ENCODE peak calls at places on chromosomes 1 and 21, in four cellular contexts. W is tibial nerve, R is NB4, H is sigmoid colon. U is an unnamed sample.

GRCh38 chr1:156337888-156338179 is 258 bp downstream of the CCT3 start:
- DNase-seq in W (no peak), R (no peak), H (no peak), U (no peak)

GRCh38 chr1:39954870-39955546 is at the start of gene MFSD2A:
- DNase-seq in W (peak), R (peak), H (peak), U (peak)

GRCh38 chr1:76124196-76124595 is 49.6 kb downstream of the ST6GALNAC3 start:
- DNase-seq in W (no peak), R (no peak), H (no peak), U (no peak)

GRCh38 chr1:9247894-9248293 is 13.3 kb downstream of the H6PD start:
- DNase-seq in W (no peak), R (no peak), H (no peak), U (no peak)

GRCh38 chr21:37193676-37194075 is 73.5 kb downstream of the VPS26C start:
- DNase-seq in W (no peak), R (no peak), H (no peak), U (no peak)

GRCh38 chr1:914891-915280 is 8.8 kb upstream of the SAMD11 start:
- DNase-seq in W (no peak), R (no peak), H (peak), U (no peak)

GRCh38 chr1:1199141-1199960 is 7.0 kb downstream of the TNFRSF18 start:
- DNase-seq in W (no peak), R (no peak), H (no peak), U (no peak)

GRCh38 chr1:176559474-176560390 is 96.8 kb downstream of the PAPPA2 start:
- DNase-seq in W (peak), R (peak), H (peak), U (peak)

GRCh38 chr1:1183833-1184775 is 10.4 kb downstream of the TTLL10 start:
- DNase-seq in W (no peak), R (no peak), H (no peak), U (no peak)

GRCh38 chr1:79124756-79125155 is 118.2 kb upstream of the ADGRL4 start:
- DNase-seq in W (no peak), R (no peak), H (no peak), U (no peak)

GRCh38 chr1:42735056-42735455 is 5.0 kb downstream of the CLDN19 start:
- DNase-seq in W (no peak), R (no peak), H (no peak), U (no peak)

GRCh38 chr1:92994105-92994712 is 32.9 kb upstream of the DIPK1A start:
- DNase-seq in W (peak), R (peak), H (peak), U (peak)

GRCh38 chr1:87584603-87585002 is 255.9 kb downstream of the LMO4 start:
- DNase-seq in W (no peak), R (no peak), H (no peak), U (no peak)

GRCh38 chr1:94970783-94971182 is 43.9 kb upstream of the CNN3 start:
- DNase-seq in W (no peak), R (no peak), H (no peak), U (no peak)

GRCh38 chr1:211424018-211424417 is 67.9 kb downstream of the RD3 start:
- DNase-seq in W (no peak), R (no peak), H (no peak), U (no peak)

GRCh38 chr21:36847189-36847588 is 119.3 kb downstream of the HLCS start:
- DNase-seq in W (no peak), R (no peak), H (no peak), U (no peak)

GRCh38 chr1:219027161-219027673 is 146.5 kb upstream of the LYPLAL1 start:
- DNase-seq in W (no peak), R (no peak), H (no peak), U (no peak)

GRCh38 chr1:157139125-157139524 is 930 bp upstream of the ETV3 start:
- DNase-seq in W (no peak), R (no peak), H (no peak), U (no peak)

GRCh38 chr1:222616535-222616934 is 1.4 kb upstream of the MIA3 start:
- DNase-seq in W (no peak), R (no peak), H (no peak), U (peak)

GRCh38 chr1:36223373-36223995 is 759 bp upstream of the THRAP3 start:
- DNase-seq in W (peak), R (peak), H (no peak), U (no peak)

GRCh38 chr1:172254521-172255222 is 165.8 kb upstream of the C1orf105 start:
- DNase-seq in W (no peak), R (peak), H (no peak), U (no peak)

GRCh38 chr21:45017376-45017960 is 56.9 kb upstream of the ADARB1 start:
- DNase-seq in W (no peak), R (no peak), H (no peak), U (no peak)

GRCh38 chr1:241715956-241716355 is 63.9 kb downstream of the WDR64 start:
- DNase-seq in W (no peak), R (no peak), H (no peak), U (no peak)

GRCh38 chr1:72530646-72531045 is 248.3 kb upstream of the NEGR1 start:
- DNase-seq in W (no peak), R (no peak), H (no peak), U (no peak)

GRCh38 chr1:2607681-2608041 is 21.1 kb downstream of the PRXL2B start:
- DNase-seq in W (no peak), R (no peak), H (peak), U (no peak)

DNA sequence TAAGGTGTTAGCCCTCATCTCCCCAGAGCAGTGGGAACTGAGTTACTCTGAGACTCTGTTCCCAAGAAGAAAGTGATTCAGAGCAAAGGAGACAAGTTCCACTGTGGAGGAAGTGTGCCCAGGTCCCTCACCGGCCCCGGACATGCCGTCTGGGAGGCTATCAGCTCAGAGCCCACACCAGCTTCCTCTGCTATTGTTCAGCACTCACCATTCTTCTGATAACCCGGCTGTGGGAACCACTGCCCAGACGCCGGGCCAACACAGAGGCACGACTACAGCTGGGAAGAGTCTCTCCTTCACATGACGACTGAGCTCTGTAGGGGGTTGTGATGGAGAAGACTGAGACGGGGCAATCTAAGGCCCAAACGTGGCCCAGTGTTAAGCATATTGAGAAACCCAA is 34.2 kb upstream of the GJA5 start:
- DNase-seq in W (no peak), R (no peak), H (no peak), U (no peak)
- TF ChIP-seq POLR2A in W (no peak), R (no peak), H (no peak), U (no peak)

DNA sequence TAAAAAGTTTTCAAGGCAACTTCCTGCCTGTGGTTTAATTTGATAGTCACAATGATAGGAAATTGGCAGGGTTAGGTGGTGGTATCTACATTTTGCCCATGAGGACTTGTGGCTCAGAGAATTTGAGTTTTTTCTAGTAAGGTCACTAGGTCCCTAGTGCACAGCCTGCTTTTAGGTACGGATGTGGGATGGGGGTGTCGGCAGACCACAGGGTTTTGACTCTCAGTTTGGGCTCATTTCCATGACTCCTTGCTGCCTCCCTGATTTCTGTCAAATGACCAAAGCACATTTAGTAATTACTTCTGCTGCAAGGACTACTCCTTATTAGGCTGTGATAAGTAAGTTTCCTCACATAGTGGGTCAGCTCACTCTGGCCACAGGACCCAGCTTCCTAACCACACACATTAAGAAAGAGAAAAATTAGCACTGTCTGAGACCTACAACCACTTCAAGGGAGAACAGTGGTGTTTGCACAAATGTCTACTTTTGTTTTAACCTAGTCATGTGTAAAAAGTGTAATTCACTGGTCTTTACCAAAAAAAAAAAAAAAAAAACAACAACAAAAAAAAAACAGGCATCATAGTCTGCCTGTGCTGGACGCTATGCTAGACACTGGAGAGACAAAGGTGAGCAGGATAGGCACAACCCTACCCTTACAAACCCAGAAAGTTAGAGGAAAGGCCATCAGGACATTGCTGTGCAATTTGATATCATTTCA is 43.7 kb downstream of the MRPL39 start:
- DNase-seq in W (no peak), R (peak), H (no peak), U (no peak)
- H3K4me3 ChIP-seq in W (no peak), R (peak), H (no peak), U (no peak)

DNA sequence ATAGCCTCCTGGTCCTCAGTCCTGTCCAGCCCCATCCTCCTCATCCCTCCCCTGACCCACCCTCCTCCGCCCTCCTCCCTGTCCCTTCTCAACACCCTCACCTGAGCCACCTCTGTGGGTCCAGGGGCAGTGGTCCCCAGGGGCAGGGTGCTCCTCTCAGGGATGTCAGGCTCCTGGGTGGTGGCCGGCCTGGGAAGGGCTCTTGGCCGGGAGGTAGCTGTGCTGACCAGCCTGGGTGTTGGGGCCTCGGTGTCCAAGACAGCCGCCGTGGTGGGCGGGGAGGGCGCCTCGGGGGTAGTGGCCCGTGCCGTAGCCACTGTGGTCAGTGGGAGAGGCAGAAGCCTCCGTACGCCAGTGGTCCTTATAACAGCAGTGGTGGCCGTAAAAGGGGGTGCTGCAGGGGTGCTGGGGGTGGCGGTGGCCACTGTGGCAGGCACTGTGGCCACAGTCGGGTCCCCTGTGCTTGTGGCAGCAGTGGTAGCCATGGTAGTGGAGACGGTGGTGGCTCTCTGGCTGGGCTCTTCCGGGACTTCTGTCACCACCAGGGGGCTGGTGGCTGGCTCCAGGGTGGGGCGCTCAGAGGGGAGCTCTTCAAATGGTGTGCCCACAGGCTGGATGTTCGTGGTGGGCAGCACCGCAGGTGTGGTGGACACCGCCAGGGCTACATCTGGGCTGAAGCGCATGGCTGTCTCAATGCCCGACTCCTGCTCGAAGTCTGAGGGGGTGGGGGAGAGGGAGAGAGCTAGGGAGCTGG is 31.9 kb downstream of the SDC3 start:
- DNase-seq in W (no peak), R (no peak), H (no peak), U (no peak)
- TF ChIP-seq CTCF in W (no peak), R (no peak), H (peak), U (no peak)

GRCh38 chr1:99173900-99174299 is 90.4 kb upstream of the PLPPR4 start:
- DNase-seq in W (no peak), R (no peak), H (no peak), U (no peak)
- TF ChIP-seq POLR2A in W (no peak), R (no peak), H (no peak), U (no peak)

DNA sequence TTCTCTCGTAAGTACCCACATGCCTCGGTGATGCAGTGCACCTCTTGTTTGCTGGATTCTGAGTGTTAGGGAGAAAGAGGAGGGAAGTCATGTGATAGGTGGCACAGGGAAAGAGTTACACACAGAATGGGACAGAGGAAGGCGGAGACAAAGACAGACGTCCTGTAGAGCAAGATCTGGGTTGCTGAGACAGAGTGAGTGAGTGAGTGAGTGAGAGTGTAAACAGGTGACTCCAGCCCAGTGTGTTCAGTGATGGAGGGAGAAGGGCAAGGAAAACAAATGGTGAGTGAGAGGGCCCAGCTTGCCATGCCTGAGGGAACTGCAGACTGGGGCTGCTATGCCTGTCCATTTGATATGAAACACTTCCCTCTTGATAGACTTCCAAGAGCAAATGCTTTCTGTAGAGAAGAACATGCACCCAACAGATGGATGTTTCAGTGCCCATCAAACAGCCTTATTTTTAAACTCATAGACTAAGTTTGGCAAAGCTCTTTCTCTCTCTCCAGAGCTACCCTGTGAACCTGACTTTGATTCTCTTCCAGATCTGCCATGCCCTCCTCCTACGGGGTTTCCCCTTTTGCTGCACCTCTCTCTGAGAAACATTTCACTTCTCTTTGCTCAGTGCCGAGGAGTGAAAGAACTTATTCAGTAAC is 209.9 kb upstream of the COA6 start:
- DNase-seq in W (no peak), R (no peak), H (no peak), U (no peak)
- H3K4me3 ChIP-seq in W (no peak), R (no peak), H (no peak), U (no peak)

GRCh38 chr1:62849031-62849430 is 65.1 kb downstream of the ATG4C start:
- DNase-seq in W (no peak), R (no peak), H (no peak), U (no peak)
- TF ChIP-seq CTCF in W (no peak), R (no peak), H (no peak), U (no peak)

DNA sequence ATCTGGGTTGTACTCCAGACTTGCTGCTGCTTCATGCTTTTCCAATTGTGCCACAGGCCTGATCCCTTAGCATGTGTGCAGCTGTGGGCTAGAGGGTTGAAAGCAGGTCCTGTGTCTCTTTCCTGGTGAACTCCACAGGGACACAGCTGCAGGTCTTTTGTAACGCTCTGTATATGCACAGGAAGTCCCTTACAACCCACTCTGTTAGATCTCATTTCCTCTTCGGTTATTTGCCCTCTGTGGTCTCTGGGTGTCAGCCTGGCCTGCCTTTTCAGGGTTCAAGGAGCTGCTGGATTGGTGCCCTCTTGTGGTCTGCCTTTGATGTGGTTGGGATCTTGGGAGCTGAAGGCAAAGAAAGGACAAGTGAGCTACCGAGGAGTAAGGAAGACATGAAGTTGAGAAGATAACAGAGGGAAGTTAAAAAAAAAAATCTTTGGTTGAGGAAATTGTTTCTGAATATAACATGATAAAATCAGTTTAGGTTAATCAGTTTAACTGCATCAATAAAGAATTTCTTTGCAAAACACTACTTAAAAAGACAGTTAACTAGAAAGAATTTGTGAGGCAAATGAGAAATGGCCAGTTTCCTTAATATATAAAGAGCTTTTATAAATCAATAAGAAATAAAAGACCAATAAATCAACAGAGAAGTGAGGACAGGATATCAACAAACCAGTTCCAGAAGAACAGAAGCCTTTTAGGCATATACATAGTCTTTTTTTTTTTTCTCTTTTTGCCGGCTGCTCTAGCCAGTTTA is 44.1 kb downstream of the UCK2 start:
- DNase-seq in W (peak), R (peak), H (no peak), U (no peak)
- TF ChIP-seq POLR2A in W (no peak), R (no peak), H (no peak), U (no peak)

GRCh38 chr1:150572918-150573647 is 6.3 kb downstream of the MCL1 start:
- DNase-seq in W (no peak), R (no peak), H (peak), U (no peak)

GRCh38 chr1:150575072-150575489 is 4.3 kb downstream of the MCL1 start:
- DNase-seq in W (no peak), R (no peak), H (no peak), U (no peak)

GRCh38 chr1:150576367-150576711 is 3.1 kb downstream of the MCL1 start:
- DNase-seq in W (no peak), R (no peak), H (no peak), U (no peak)

GRCh38 chr1:150575518-150576366 is 3.7 kb downstream of the MCL1 start:
- DNase-seq in W (no peak), R (no peak), H (no peak), U (no peak)

GRCh38 chr1:150574260-150575071 is 4.9 kb downstream of the MCL1 start:
- DNase-seq in W (no peak), R (no peak), H (no peak), U (no peak)
- H3K4me3 ChIP-seq in W (peak), R (peak), H (peak), U (no peak)

DNA sequence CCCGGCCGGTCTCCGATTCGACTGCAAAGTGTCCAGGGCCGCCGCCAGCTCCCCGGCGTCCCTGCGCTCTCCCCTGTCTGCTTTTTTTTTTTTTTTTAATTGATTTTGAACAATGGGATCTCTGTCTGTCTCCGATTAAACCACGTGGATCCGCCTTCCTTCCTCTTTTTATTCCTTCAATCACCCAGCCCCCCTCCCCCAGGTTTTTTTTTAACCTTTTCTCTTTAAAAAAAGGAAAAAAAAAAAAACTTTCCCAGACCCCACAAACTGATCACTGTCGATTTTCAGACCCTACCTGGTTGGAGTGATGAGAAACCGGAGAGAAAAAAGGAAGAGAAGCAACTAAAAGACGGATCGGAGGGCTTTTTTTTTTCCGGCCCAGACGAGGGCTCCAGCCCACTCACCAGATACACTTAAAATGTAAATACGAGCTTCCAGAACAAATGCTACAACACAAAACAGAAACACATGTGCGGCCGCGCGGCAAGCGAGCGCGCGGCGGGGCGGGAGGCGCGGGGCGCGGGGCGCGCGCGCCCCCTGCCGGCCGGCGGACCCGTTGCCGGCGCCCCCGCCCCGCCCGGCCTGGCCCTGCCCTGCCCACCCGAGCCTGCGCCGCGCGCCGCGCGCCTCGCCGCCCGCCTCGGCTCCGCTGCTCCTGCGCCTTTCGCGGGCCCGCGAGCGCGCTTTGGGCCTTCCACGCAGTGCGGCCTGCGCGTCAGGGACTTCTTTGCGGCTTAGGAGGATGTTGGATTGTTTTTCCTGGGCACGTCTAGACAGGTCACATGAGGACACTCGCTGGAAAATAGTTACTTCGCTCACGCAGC is at the start of gene RCC2:
- DNase-seq in W (peak), R (peak), H (peak), U (no peak)
- TF ChIP-seq CTCF in W (peak), R (no peak), H (no peak), U (no peak)

U was measured in lower leg skin.